ENCODE peak calls at places on chromosomes 11 and 22, in eight cellular contexts. M is fibroblast of pulmonary artery, Y is fibroblast of lung, S is gastrocnemius medialis, X is GM12865, V is pancreas, R is prostate gland, K is brain microvascular endothelial cell. J is an unnamed sample.

GRCh38 chr11:63609536-63609935 is 4.7 kb downstream of the PLAAT3 start:
- DNase-seq in M (no peak), Y (no peak), S (peak), X (no peak), V (no peak), R (no peak), K (no peak), J (no peak)

GRCh38 chr11:124101722-124102121 is 13.5 kb upstream of the VWA5A start:
- DNase-seq in M (no peak), Y (no peak), S (no peak), X (no peak), V (no peak), R (no peak), K (no peak), J (no peak)

GRCh38 chr22:23091760-23092159 is 21.4 kb downstream of the GNAZ start:
- DNase-seq in M (no peak), Y (no peak), S (no peak), X (no peak), V (no peak), R (no peak), K (no peak), J (no peak)

GRCh38 chr11:126518130-126518995 is 162.9 kb downstream of the ST3GAL4 start:
- DNase-seq in M (no peak), Y (no peak), S (no peak), X (no peak), V (no peak), R (no peak), K (no peak), J (no peak)

GRCh38 chr11:69280994-69281393 is 13.0 kb upstream of the MYEOV start:
- DNase-seq in M (peak), Y (peak), S (peak), X (no peak), V (no peak), R (no peak), K (peak), J (no peak)

GRCh38 chr11:1472180-1473005 is 14.2 kb downstream of the MOB2 start:
- DNase-seq in M (no peak), Y (no peak), S (no peak), X (no peak), V (peak), R (no peak), K (no peak), J (no peak)

GRCh38 chr22:42227435-42227834 is 43.0 kb downstream of the TCF20 start:
- DNase-seq in M (no peak), Y (no peak), S (no peak), X (no peak), V (no peak), R (no peak), K (no peak), J (no peak)

GRCh38 chr11:123443851-123444623 is 14.0 kb downstream of the GRAMD1B start:
- DNase-seq in M (no peak), Y (no peak), S (no peak), X (no peak), V (no peak), R (no peak), K (no peak), J (no peak)

GRCh38 chr11:78187366-78188011 is 937 bp downstream of the KCTD21 start:
- DNase-seq in M (no peak), Y (no peak), S (no peak), X (peak), V (no peak), R (no peak), K (no peak), J (no peak)

GRCh38 chr11:11243790-11244469 is 109.1 kb downstream of the CSNK2A3 start:
- DNase-seq in M (peak), Y (no peak), S (no peak), X (peak), V (no peak), R (no peak), K (peak), J (no peak)

GRCh38 chr11:28460348-28460747 is 352.2 kb downstream of the METTL15 start:
- DNase-seq in M (no peak), Y (peak), S (no peak), X (no peak), V (no peak), R (no peak), K (no peak), J (no peak)

GRCh38 chr11:70483077-70483861 is 84.9 kb downstream of the CTTN start:
- DNase-seq in M (peak), Y (peak), S (peak), X (peak), V (peak), R (no peak), K (peak), J (no peak)

GRCh38 chr11:127458561-127458960 is 458.0 kb upstream of the KIRREL3 start:
- DNase-seq in M (no peak), Y (no peak), S (no peak), X (no peak), V (no peak), R (no peak), K (no peak), J (no peak)

GRCh38 chr22:43109921-43110443 is 568 bp upstream of the BIK start:
- DNase-seq in M (no peak), Y (no peak), S (no peak), X (no peak), V (no peak), R (no peak), K (no peak), J (no peak)

GRCh38 chr11:58576792-58577440 is 1.3 kb upstream of the LPXN start:
- DNase-seq in M (peak), Y (peak), S (no peak), X (peak), V (no peak), R (no peak), K (peak), J (no peak)

GRCh38 chr11:123587559-123587958 is 66.9 kb downstream of the SCN3B start:
- DNase-seq in M (no peak), Y (no peak), S (no peak), X (no peak), V (no peak), R (no peak), K (no peak), J (no peak)

GRCh38 chr11:2435288-2436012 is 8.9 kb downstream of the TRPM5 start:
- DNase-seq in M (no peak), Y (no peak), S (no peak), X (no peak), V (no peak), R (no peak), K (no peak), J (no peak)

GRCh38 chr11:126676536-126676935 is 321.1 kb downstream of the ST3GAL4 start:
- DNase-seq in M (no peak), Y (no peak), S (no peak), X (no peak), V (no peak), R (no peak), K (no peak), J (no peak)

GRCh38 chr22:31425331-31426050 is 26.1 kb downstream of the DRG1 start:
- DNase-seq in M (no peak), Y (no peak), S (no peak), X (no peak), V (no peak), R (no peak), K (no peak), J (no peak)

GRCh38 chr22:19325296-19325950 is 33.9 kb upstream of the CLTCL1 start:
- DNase-seq in M (peak), Y (peak), S (no peak), X (no peak), V (no peak), R (no peak), K (peak), J (no peak)

GRCh38 chr11:76823481-76824028 is 37.2 kb upstream of the ACER3 start:
- DNase-seq in M (peak), Y (peak), S (no peak), X (no peak), V (no peak), R (no peak), K (peak), J (no peak)

GRCh38 chr22:39257522-39258475 is 13.0 kb upstream of the PDGFB start:
- DNase-seq in M (no peak), Y (no peak), S (no peak), X (no peak), V (peak), R (no peak), K (no peak), J (no peak)

GRCh38 chr11:47524200-47524874 is 28.6 kb downstream of the CELF1 start:
- DNase-seq in M (no peak), Y (no peak), S (peak), X (no peak), V (no peak), R (peak), K (no peak), J (no peak)

GRCh38 chr22:38246046-38246658 is 26.7 kb downstream of the TMEM184B start:
- DNase-seq in M (no peak), Y (no peak), S (no peak), X (no peak), V (no peak), R (no peak), K (no peak), J (no peak)

GRCh38 chr11:64969209-64969608 is 2.7 kb downstream of the MAJIN start:
- DNase-seq in M (peak), Y (peak), S (no peak), X (no peak), V (no peak), R (no peak), K (peak), J (no peak)

GRCh38 chr22:45218974-45219373 is 21.7 kb downstream of the KIAA0930 start:
- DNase-seq in M (no peak), Y (peak), S (no peak), X (peak), V (no peak), R (no peak), K (peak), J (no peak)

GRCh38 chr11:104105155-104105554 is 58.8 kb downstream of the PDGFD start:
- DNase-seq in M (no peak), Y (no peak), S (no peak), X (no peak), V (no peak), R (no peak), K (no peak), J (no peak)

GRCh38 chr11:61701298-61701993 is 21.3 kb downstream of the DAGLA start:
- DNase-seq in M (no peak), Y (no peak), S (peak), X (no peak), V (no peak), R (no peak), K (no peak), J (no peak)

GRCh38 chr11:78063440-78064181 is at the start of gene THRSP:
- DNase-seq in M (no peak), Y (no peak), S (peak), X (no peak), V (no peak), R (no peak), K (no peak), J (peak)

GRCh38 chr11:126194121-126194543 is 17.3 kb downstream of the RPUSD4 start:
- DNase-seq in M (peak), Y (peak), S (no peak), X (peak), V (no peak), R (peak), K (peak), J (peak)

GRCh38 chr22:17998913-17999312 is 25.4 kb downstream of the MICAL3 start:
- DNase-seq in M (no peak), Y (no peak), S (no peak), X (no peak), V (peak), R (no peak), K (no peak), J (no peak)

GRCh38 chr11:47305734-47306483 is 36.0 kb downstream of the MADD start:
- DNase-seq in M (no peak), Y (no peak), S (peak), X (no peak), V (no peak), R (peak), K (peak), J (no peak)

GRCh38 chr22:45462034-45462655 is 40.5 kb upstream of the FBLN1 start:
- DNase-seq in M (no peak), Y (no peak), S (no peak), X (peak), V (no peak), R (no peak), K (no peak), J (no peak)

GRCh38 chr11:12773591-12773990 is 99.4 kb downstream of the TEAD1 start:
- DNase-seq in M (no peak), Y (no peak), S (no peak), X (no peak), V (no peak), R (no peak), K (no peak), J (no peak)

GRCh38 chr11:129275825-129276224 is 83.7 kb upstream of the ARHGAP32 start:
- DNase-seq in M (no peak), Y (no peak), S (no peak), X (no peak), V (peak), R (no peak), K (no peak), J (no peak)
- H3K4me3 ChIP-seq in M (no peak), Y (no peak), S (no peak), X (no peak), V (no peak), R (no peak), K (no peak), J (no peak)

GRCh38 chr11:8357505-8357888 is 93.8 kb upstream of the LMO1 start:
- DNase-seq in M (no peak), Y (no peak), S (no peak), X (no peak), V (no peak), R (no peak), K (no peak), J (no peak)
- TF ChIP-seq CTCF in M (no peak), Y (no peak), S (no peak), X (no peak), V (no peak), R (no peak), K (peak), J (no peak)

GRCh38 chr22:35558719-35559118 is 18.1 kb downstream of the RASD2 start:
- DNase-seq in M (no peak), Y (no peak), S (no peak), X (no peak), V (no peak), R (no peak), K (no peak), J (no peak)

GRCh38 chr22:35561796-35562526 is 21.3 kb downstream of the RASD2 start:
- DNase-seq in M (peak), Y (peak), S (no peak), X (no peak), V (no peak), R (no peak), K (peak), J (no peak)

GRCh38 chr22:35560366-35560765 is 19.7 kb downstream of the RASD2 start:
- DNase-seq in M (no peak), Y (peak), S (no peak), X (no peak), V (no peak), R (no peak), K (no peak), J (no peak)

GRCh38 chr22:35559354-35560005 is 18.8 kb downstream of the RASD2 start:
- DNase-seq in M (no peak), Y (peak), S (no peak), X (no peak), V (no peak), R (no peak), K (no peak), J (no peak)

GRCh38 chr22:35560824-35561223 is 20.2 kb downstream of the RASD2 start:
- DNase-seq in M (no peak), Y (no peak), S (no peak), X (no peak), V (no peak), R (no peak), K (no peak), J (no peak)
- H3K4me3 ChIP-seq in M (no peak), Y (no peak), S (no peak), X (no peak), V (no peak), R (no peak), K (no peak), J (no peak)

GRCh38 chr11:4541071-4541470 is 3.9 kb upstream of the OR52M1 start:
- DNase-seq in M (no peak), Y (no peak), S (no peak), X (no peak), V (no peak), R (no peak), K (no peak), J (no peak)
- TF ChIP-seq CTCF in M (no peak), Y (no peak), S (no peak), X (no peak), V (no peak), R (no peak), K (no peak), J (no peak)

J was measured in LNCaP clone FGC.